ENCODE peak calls at places on chromosomes 4 and X, in seven cellular contexts. One of them, this sample, is unnamed.
A peak's percentile ranks its signal among the peaks of the same experiment; 100 is the strongest.

GRCh38 chr4:82500106-82500738 is 61.6 kb downstream of the TMEM150C start:
- DNase-seq in fibroblast of lung: peak; percentile 52
- DNase-seq in neural progenitor cell: no peak
- DNase-seq in naive thymus-derived CD4-positive, alpha-beta T cell: no peak
- DNase-seq in mammary epithelial cell: no peak
- DNase-seq in bronchial epithelial cell: peak; percentile 52
- DNase-seq in Caco-2: no peak
- DNase-seq in this sample: no peak

GRCh38 chrX:23386260-23386659 is 51.6 kb downstream of the PTCHD1 start:
- DNase-seq in fibroblast of lung: no peak
- DNase-seq in neural progenitor cell: no peak
- DNase-seq in naive thymus-derived CD4-positive, alpha-beta T cell: no peak
- DNase-seq in mammary epithelial cell: no peak
- DNase-seq in bronchial epithelial cell: no peak
- DNase-seq in Caco-2: no peak
- DNase-seq in this sample: no peak

GRCh38 chr4:152172146-152172545 is 363.7 kb downstream of the FBXW7 start:
- DNase-seq in fibroblast of lung: no peak
- DNase-seq in neural progenitor cell: no peak
- DNase-seq in naive thymus-derived CD4-positive, alpha-beta T cell: no peak
- DNase-seq in mammary epithelial cell: no peak
- DNase-seq in bronchial epithelial cell: no peak
- DNase-seq in Caco-2: no peak
- DNase-seq in this sample: no peak

GRCh38 chr4:41363384-41363981 is 106.8 kb downstream of the UCHL1 start:
- DNase-seq in fibroblast of lung: peak; percentile 65
- DNase-seq in neural progenitor cell: peak; percentile 37
- DNase-seq in naive thymus-derived CD4-positive, alpha-beta T cell: no peak
- DNase-seq in mammary epithelial cell: no peak
- DNase-seq in bronchial epithelial cell: peak; percentile 64
- DNase-seq in Caco-2: no peak
- DNase-seq in this sample: peak; percentile 52

GRCh38 chr4:92969650-92970370 is 666.0 kb downstream of the GRID2 start:
- DNase-seq in fibroblast of lung: peak; percentile 95
- DNase-seq in neural progenitor cell: no peak
- DNase-seq in naive thymus-derived CD4-positive, alpha-beta T cell: no peak
- DNase-seq in mammary epithelial cell: peak; percentile 80
- DNase-seq in bronchial epithelial cell: peak; percentile 98
- DNase-seq in Caco-2: peak; percentile 11
- DNase-seq in this sample: no peak

GRCh38 chr4:39713691-39714090 is 15.8 kb downstream of the UBE2K start:
- DNase-seq in fibroblast of lung: peak; percentile 81
- DNase-seq in neural progenitor cell: no peak
- DNase-seq in naive thymus-derived CD4-positive, alpha-beta T cell: no peak
- DNase-seq in mammary epithelial cell: no peak
- DNase-seq in bronchial epithelial cell: no peak
- DNase-seq in Caco-2: no peak
- DNase-seq in this sample: no peak

GRCh38 chrX:46788902-46789301 is 30.0 kb upstream of the SLC9A7 start:
- DNase-seq in fibroblast of lung: no peak
- DNase-seq in neural progenitor cell: peak; percentile 59
- DNase-seq in naive thymus-derived CD4-positive, alpha-beta T cell: no peak
- DNase-seq in mammary epithelial cell: no peak
- DNase-seq in bronchial epithelial cell: no peak
- DNase-seq in Caco-2: no peak
- DNase-seq in this sample: no peak

GRCh38 chr4:38514465-38515146 is 149.4 kb upstream of the KLF3 start:
- DNase-seq in fibroblast of lung: no peak
- DNase-seq in neural progenitor cell: no peak
- DNase-seq in naive thymus-derived CD4-positive, alpha-beta T cell: no peak
- DNase-seq in mammary epithelial cell: no peak
- DNase-seq in bronchial epithelial cell: no peak
- DNase-seq in Caco-2: no peak
- DNase-seq in this sample: no peak

GRCh38 chr4:25865586-25865985 is 2.8 kb upstream of the SEL1L3 start:
- DNase-seq in fibroblast of lung: no peak
- DNase-seq in neural progenitor cell: no peak
- DNase-seq in naive thymus-derived CD4-positive, alpha-beta T cell: no peak
- DNase-seq in mammary epithelial cell: peak; percentile 88
- DNase-seq in bronchial epithelial cell: peak; percentile 98
- DNase-seq in Caco-2: peak; percentile 46
- DNase-seq in this sample: no peak

GRCh38 chr4:38860788-38861424 is 4.3 kb upstream of the TLR6 start:
- DNase-seq in fibroblast of lung: peak; percentile 33
- DNase-seq in neural progenitor cell: peak; percentile 89
- DNase-seq in naive thymus-derived CD4-positive, alpha-beta T cell: peak; percentile 57
- DNase-seq in mammary epithelial cell: peak; percentile 47
- DNase-seq in bronchial epithelial cell: peak; percentile 47
- DNase-seq in Caco-2: peak; percentile 54
- DNase-seq in this sample: no peak

GRCh38 chrX:18995216-18995615 is 11.3 kb upstream of the PHKA2 start:
- DNase-seq in fibroblast of lung: peak; percentile 33
- DNase-seq in neural progenitor cell: no peak
- DNase-seq in naive thymus-derived CD4-positive, alpha-beta T cell: no peak
- DNase-seq in mammary epithelial cell: peak; percentile 49
- DNase-seq in bronchial epithelial cell: peak; percentile 90
- DNase-seq in Caco-2: no peak
- DNase-seq in this sample: no peak

GRCh38 chr4:98950925-98951324 is 22.0 kb upstream of the EIF4E start:
- DNase-seq in fibroblast of lung: no peak
- DNase-seq in neural progenitor cell: no peak
- DNase-seq in naive thymus-derived CD4-positive, alpha-beta T cell: no peak
- DNase-seq in mammary epithelial cell: peak; percentile 42
- DNase-seq in bronchial epithelial cell: peak; percentile 69
- DNase-seq in Caco-2: no peak
- DNase-seq in this sample: no peak

GRCh38 chr4:40908702-40909362 is 159.1 kb downstream of the NSUN7 start:
- DNase-seq in fibroblast of lung: peak; percentile 77
- DNase-seq in neural progenitor cell: peak; percentile 91
- DNase-seq in naive thymus-derived CD4-positive, alpha-beta T cell: peak; percentile 54
- DNase-seq in mammary epithelial cell: peak; percentile 57
- DNase-seq in bronchial epithelial cell: peak; percentile 68
- DNase-seq in Caco-2: peak; percentile 76
- DNase-seq in this sample: peak; percentile 66

GRCh38 chr4:74117024-74117534 is 18.1 kb upstream of the CXCL2 start:
- DNase-seq in fibroblast of lung: peak; percentile 95
- DNase-seq in neural progenitor cell: no peak
- DNase-seq in naive thymus-derived CD4-positive, alpha-beta T cell: no peak
- DNase-seq in mammary epithelial cell: peak; percentile 95
- DNase-seq in bronchial epithelial cell: peak; percentile 91
- DNase-seq in Caco-2: peak; percentile 7
- DNase-seq in this sample: peak; percentile 54

GRCh38 chr4:118729287-118730286 is 44.4 kb downstream of the METTL14 start:
- DNase-seq in fibroblast of lung: peak; percentile 78
- DNase-seq in neural progenitor cell: no peak
- DNase-seq in naive thymus-derived CD4-positive, alpha-beta T cell: peak; percentile 44
- DNase-seq in mammary epithelial cell: no peak
- DNase-seq in bronchial epithelial cell: peak; percentile 22
- DNase-seq in Caco-2: no peak
- DNase-seq in this sample: no peak

GRCh38 chr4:60948008-60948407 is 252.1 kb upstream of the ADGRL3 start:
- DNase-seq in fibroblast of lung: peak; percentile 19
- DNase-seq in neural progenitor cell: no peak
- DNase-seq in naive thymus-derived CD4-positive, alpha-beta T cell: no peak
- DNase-seq in mammary epithelial cell: peak; percentile 50
- DNase-seq in bronchial epithelial cell: peak; percentile 44
- DNase-seq in Caco-2: no peak
- DNase-seq in this sample: no peak

GRCh38 chrX:45145492-45146215 is 55.0 kb downstream of the DIPK2B start:
- DNase-seq in fibroblast of lung: no peak
- DNase-seq in neural progenitor cell: no peak
- DNase-seq in naive thymus-derived CD4-positive, alpha-beta T cell: no peak
- DNase-seq in mammary epithelial cell: peak; percentile 49
- DNase-seq in bronchial epithelial cell: peak; percentile 20
- DNase-seq in Caco-2: no peak
- DNase-seq in this sample: no peak

GRCh38 chr4:1337376-1337831 is 9.6 kb upstream of the UVSSA start:
- DNase-seq in fibroblast of lung: no peak
- DNase-seq in neural progenitor cell: no peak
- DNase-seq in naive thymus-derived CD4-positive, alpha-beta T cell: no peak
- DNase-seq in mammary epithelial cell: peak; percentile 34
- DNase-seq in bronchial epithelial cell: no peak
- DNase-seq in Caco-2: peak; percentile 24
- DNase-seq in this sample: no peak

GRCh38 chr4:38157592-38157991 is 197.4 kb downstream of the PTTG2 start:
- DNase-seq in fibroblast of lung: no peak
- DNase-seq in neural progenitor cell: no peak
- DNase-seq in naive thymus-derived CD4-positive, alpha-beta T cell: no peak
- DNase-seq in mammary epithelial cell: peak; percentile 62
- DNase-seq in bronchial epithelial cell: peak; percentile 63
- DNase-seq in Caco-2: no peak
- DNase-seq in this sample: no peak

GRCh38 chrX:77595848-77596247 is 148.7 kb downstream of the FGF16 start:
- DNase-seq in fibroblast of lung: peak; percentile 1
- DNase-seq in neural progenitor cell: no peak
- DNase-seq in naive thymus-derived CD4-positive, alpha-beta T cell: no peak
- DNase-seq in mammary epithelial cell: no peak
- DNase-seq in bronchial epithelial cell: no peak
- DNase-seq in Caco-2: no peak
- DNase-seq in this sample: no peak

GRCh38 chr4:78308517-78308916 is 243.1 kb upstream of the ANXA3 start:
- DNase-seq in fibroblast of lung: no peak
- DNase-seq in neural progenitor cell: no peak
- DNase-seq in naive thymus-derived CD4-positive, alpha-beta T cell: no peak
- DNase-seq in mammary epithelial cell: no peak
- DNase-seq in bronchial epithelial cell: no peak
- DNase-seq in Caco-2: no peak
- DNase-seq in this sample: no peak

GRCh38 chr4:104352211-104352610 is 142.5 kb downstream of the CXXC4 start:
- DNase-seq in fibroblast of lung: no peak
- DNase-seq in neural progenitor cell: peak; percentile 17
- DNase-seq in naive thymus-derived CD4-positive, alpha-beta T cell: no peak
- DNase-seq in mammary epithelial cell: peak; percentile 6
- DNase-seq in bronchial epithelial cell: peak; percentile 3
- DNase-seq in Caco-2: no peak
- DNase-seq in this sample: no peak

DNA sequence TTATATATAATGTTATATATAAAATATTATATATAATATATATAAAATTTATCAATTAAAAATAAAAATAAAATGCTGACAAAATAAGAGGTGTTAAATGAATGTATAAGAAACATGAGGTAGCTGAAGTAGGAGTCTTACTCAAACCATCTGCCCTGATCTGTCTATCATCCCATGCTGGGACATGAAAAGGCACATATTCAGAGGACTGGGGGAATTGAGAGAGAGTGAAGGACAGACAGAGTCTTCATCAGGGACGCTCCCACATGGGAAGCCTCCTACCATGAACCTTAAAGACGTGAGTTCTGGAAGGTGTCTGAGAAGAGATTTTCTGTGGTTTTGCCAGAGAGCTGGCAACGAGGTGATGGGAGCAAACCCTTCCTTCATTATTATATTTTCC is 4.1 kb upstream of the ARSF start:
- DNase-seq in fibroblast of lung: no peak
- DNase-seq in neural progenitor cell: no peak
- DNase-seq in naive thymus-derived CD4-positive, alpha-beta T cell: no peak
- DNase-seq in mammary epithelial cell: no peak
- DNase-seq in bronchial epithelial cell: no peak
- DNase-seq in Caco-2: no peak
- DNase-seq in this sample: no peak
- H3K27me3 ChIP-seq in fibroblast of lung: no peaks in the 10 kb centered on the region
- H3K27me3 ChIP-seq in neural progenitor cell: no peaks in the 10 kb centered on the region
- H3K27me3 ChIP-seq in naive thymus-derived CD4-positive, alpha-beta T cell: no peaks in the 10 kb centered on the region
- H3K27me3 ChIP-seq in mammary epithelial cell: no peaks in the 10 kb centered on the region
- H3K27me3 ChIP-seq in bronchial epithelial cell: no peaks in the 10 kb centered on the region
- H3K27me3 ChIP-seq in Caco-2: no peaks in the 10 kb centered on the region
- H3K27me3 ChIP-seq in this sample: no peaks in the 10 kb centered on the region

GRCh38 chrX:32520789-32521188 is 690.6 kb downstream of the DMD start:
- DNase-seq in fibroblast of lung: no peak
- DNase-seq in neural progenitor cell: no peak
- DNase-seq in naive thymus-derived CD4-positive, alpha-beta T cell: no peak
- DNase-seq in mammary epithelial cell: no peak
- DNase-seq in bronchial epithelial cell: no peak
- DNase-seq in Caco-2: no peak
- DNase-seq in this sample: no peak

GRCh38 chrX:32514986-32515385 is 696.4 kb downstream of the DMD start:
- DNase-seq in fibroblast of lung: no peak
- DNase-seq in neural progenitor cell: no peak
- DNase-seq in naive thymus-derived CD4-positive, alpha-beta T cell: no peak
- DNase-seq in mammary epithelial cell: no peak
- DNase-seq in bronchial epithelial cell: no peak
- DNase-seq in Caco-2: no peak
- DNase-seq in this sample: no peak
- H3K27me3 ChIP-seq in fibroblast of lung: no peaks in the 10 kb centered on the region
- H3K27me3 ChIP-seq in neural progenitor cell: no peaks in the 10 kb centered on the region
- H3K27me3 ChIP-seq in naive thymus-derived CD4-positive, alpha-beta T cell: no peaks in the 10 kb centered on the region
- H3K27me3 ChIP-seq in mammary epithelial cell: no peaks in the 10 kb centered on the region
- H3K27me3 ChIP-seq in bronchial epithelial cell: no peaks in the 10 kb centered on the region
- H3K27me3 ChIP-seq in Caco-2: no peaks in the 10 kb centered on the region
- H3K27me3 ChIP-seq in this sample: no peaks in the 10 kb centered on the region

DNA sequence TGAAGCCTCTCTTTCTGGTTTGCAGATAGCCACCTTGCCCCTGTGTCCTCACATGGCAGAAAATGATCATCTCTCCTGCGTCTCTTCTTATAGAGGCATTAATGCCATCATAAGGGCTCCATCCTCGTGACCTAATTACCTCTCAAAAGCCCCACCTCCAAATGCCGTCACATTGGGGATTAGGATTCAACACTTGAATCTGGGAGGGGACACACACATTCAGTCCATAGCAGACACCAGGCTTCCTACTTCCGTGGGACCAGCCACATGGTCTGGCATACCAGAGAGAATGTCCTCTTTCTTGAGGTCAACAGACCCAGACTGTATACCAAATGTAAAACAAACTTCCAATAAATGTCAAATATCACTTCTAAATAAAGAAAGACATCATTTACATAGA is 82.3 kb upstream of the S100G start:
- DNase-seq in fibroblast of lung: no peak
- DNase-seq in neural progenitor cell: no peak
- DNase-seq in naive thymus-derived CD4-positive, alpha-beta T cell: no peak
- DNase-seq in mammary epithelial cell: no peak
- DNase-seq in bronchial epithelial cell: no peak
- DNase-seq in Caco-2: no peak
- DNase-seq in this sample: no peak
- H3K27me3 ChIP-seq in fibroblast of lung: no peaks in the 10 kb centered on the region
- H3K27me3 ChIP-seq in neural progenitor cell: no peaks in the 10 kb centered on the region
- H3K27me3 ChIP-seq in naive thymus-derived CD4-positive, alpha-beta T cell: no peaks in the 10 kb centered on the region
- H3K27me3 ChIP-seq in mammary epithelial cell: no peaks in the 10 kb centered on the region
- H3K27me3 ChIP-seq in bronchial epithelial cell: no peaks in the 10 kb centered on the region
- H3K27me3 ChIP-seq in Caco-2: no peaks in the 10 kb centered on the region
- H3K27me3 ChIP-seq in this sample: no peaks in the 10 kb centered on the region

GRCh38 chrX:26414534-26414933 is 198.6 kb downstream of the MAGEB5 start:
- DNase-seq in fibroblast of lung: no peak
- DNase-seq in neural progenitor cell: peak; percentile 1
- DNase-seq in naive thymus-derived CD4-positive, alpha-beta T cell: no peak
- DNase-seq in mammary epithelial cell: no peak
- DNase-seq in bronchial epithelial cell: no peak
- DNase-seq in Caco-2: no peak
- DNase-seq in this sample: no peak

GRCh38 chrX:26411045-26411444 is 195.1 kb downstream of the MAGEB5 start:
- DNase-seq in fibroblast of lung: no peak
- DNase-seq in neural progenitor cell: no peak
- DNase-seq in naive thymus-derived CD4-positive, alpha-beta T cell: no peak
- DNase-seq in mammary epithelial cell: peak; percentile 60
- DNase-seq in bronchial epithelial cell: peak; percentile 48
- DNase-seq in Caco-2: no peak
- DNase-seq in this sample: no peak

DNA sequence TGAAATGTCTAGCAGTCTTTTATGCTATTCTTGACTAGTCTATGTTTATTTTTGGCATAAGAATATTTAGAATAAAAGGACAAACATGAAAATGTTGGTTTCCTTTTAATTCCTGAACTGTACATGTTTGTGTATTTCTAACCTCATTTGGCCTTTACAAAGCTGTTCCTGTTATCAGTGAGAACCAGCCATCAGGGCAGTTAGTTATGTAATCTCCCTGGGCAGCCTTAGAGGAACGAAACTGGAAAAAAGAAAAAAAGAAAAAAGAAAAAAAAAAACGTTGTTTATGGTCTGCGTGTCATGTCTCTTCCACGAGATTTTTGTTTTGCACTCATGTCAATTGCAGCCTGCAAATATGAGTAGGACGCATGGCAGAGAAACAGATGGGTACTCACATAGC is 193.7 kb downstream of the MAGEB5 start:
- DNase-seq in fibroblast of lung: no peak
- DNase-seq in neural progenitor cell: no peak
- DNase-seq in naive thymus-derived CD4-positive, alpha-beta T cell: no peak
- DNase-seq in mammary epithelial cell: no peak
- DNase-seq in bronchial epithelial cell: no peak
- DNase-seq in Caco-2: no peak
- DNase-seq in this sample: no peak
- H3K27me3 ChIP-seq in fibroblast of lung: no peaks in the 10 kb centered on the region
- H3K27me3 ChIP-seq in neural progenitor cell: no peaks in the 10 kb centered on the region
- H3K27me3 ChIP-seq in naive thymus-derived CD4-positive, alpha-beta T cell: no peaks in the 10 kb centered on the region
- H3K27me3 ChIP-seq in mammary epithelial cell: no peaks in the 10 kb centered on the region
- H3K27me3 ChIP-seq in bronchial epithelial cell: no peaks in the 10 kb centered on the region
- H3K27me3 ChIP-seq in Caco-2: no peaks in the 10 kb centered on the region
- H3K27me3 ChIP-seq in this sample: no peaks in the 10 kb centered on the region

This sample was measured in gastrocnemius medialis.